ENCODE peak calls at places on chromosomes 13 and 19, in five cellular contexts. U is activated CD4-positive, alpha-beta T cell treated with anti-CD3 and anti-CD28 coated beads for 36 hours; H is adrenal gland; B is BE2C; T is ELR. F is an unnamed sample.

GRCh38 chr19:43662487-43662886 is 7.5 kb downstream of the PLAUR start:
- DNase-seq in H (no peak), T (peak; percentile 41), B (no peak), U (no peak), F (no peak)

GRCh38 chr19:44755219-44755618 is 6.7 kb downstream of the BCL3 start:
- DNase-seq in U (no peak), H (no peak), T (no peak), B (no peak), F (no peak)

GRCh38 chr13:78659450-78660110 is 625 bp upstream of the OBI1 start:
- DNase-seq in U (no peak), H (no peak), B (no peak), T (peak; percentile 6), F (no peak)

GRCh38 chr13:106810069-106810468 is 242.1 kb upstream of the ARGLU1 start:
- DNase-seq in B (no peak), U (no peak), T (no peak), H (no peak), F (no peak)

GRCh38 chr19:38221919-38222828 is 1.8 kb downstream of the DPF1 start:
- DNase-seq in T (no peak), H (no peak), U (no peak), B (no peak), F (no peak)

GRCh38 chr19:42250666-42251531 is 4.0 kb downstream of the ERF start:
- DNase-seq in B (no peak), U (peak; percentile 62), T (peak; percentile 49), H (peak; percentile 66), F (peak; percentile 71)

GRCh38 chr13:28584873-28585317 is 74.0 kb upstream of the POMP start:
- DNase-seq in T (peak; percentile 75), H (no peak), B (no peak), U (no peak), F (no peak)

GRCh38 chr13:42409061-42409460 is 137.1 kb downstream of the AKAP11 start:
- DNase-seq in T (no peak), B (no peak), H (no peak), U (no peak), F (no peak)

GRCh38 chr19:55660991-55661390 is 6.2 kb downstream of the U2AF2 start:
- DNase-seq in U (no peak), B (peak; percentile 11), H (no peak), T (no peak), F (no peak)

GRCh38 chr19:18481505-18482222 is 40.2 kb downstream of the ELL start:
- DNase-seq in B (no peak), T (peak; percentile 54), U (peak; percentile 64), H (no peak), F (peak; percentile 47)

GRCh38 chr13:114212096-114212495 is 22.6 kb upstream of the CDC16 start:
- DNase-seq in B (no peak), H (no peak), U (no peak), T (peak; percentile 81), F (peak; percentile 42)

GRCh38 chr13:111359237-111359915 is 38.9 kb downstream of the TEX29 start:
- DNase-seq in T (peak; percentile 28), H (no peak), B (no peak), U (no peak), F (no peak)

GRCh38 chr13:41384749-41385503 is 72.4 kb upstream of the RGCC start:
- DNase-seq in H (no peak), U (peak; percentile 9), T (peak; percentile 41), B (no peak), F (no peak)

GRCh38 chr19:10292206-10292788 is 2.5 kb downstream of the ICAM5 start:
- DNase-seq in H (peak; percentile 82), T (peak; percentile 82), B (peak; percentile 85), U (peak; percentile 92), F (peak; percentile 87)